ENCODE peak calls at places on chromosome 15, in seven cellular contexts. Z is dorsolateral prefrontal cortex; R is foreskin fibroblast; I is colonic mucosa; J is A549; U is naive thymus-derived CD4-positive, alpha-beta T cell; X is fibroblast of pulmonary artery. Y is an unnamed sample.

GRCh38 chr15:27587810-27588209 is 511.3 kb downstream of the OCA2 start:
- DNase-seq in Z (no peak), R (no peak), I (no peak), J (no peak), U (no peak), X (no peak), Y (no peak)

GRCh38 chr15:46502668-46503067 is 867.8 kb downstream of the SQOR start:
- DNase-seq in Z (no peak), R (peak), I (no peak), J (no peak), U (no peak), X (peak), Y (no peak)

GRCh38 chr15:87760915-87761314 is 495.6 kb downstream of the NTRK3 start:
- DNase-seq in Z (no peak), R (no peak), I (no peak), J (no peak), U (no peak), X (no peak), Y (no peak)

GRCh38 chr15:81924667-81925183 is 121.1 kb downstream of the MEX3B start:
- DNase-seq in Z (no peak), R (no peak), I (no peak), J (no peak), U (no peak), X (no peak), Y (no peak)

GRCh38 chr15:81504170-81504905 is 130.3 kb upstream of the TMC3 start:
- DNase-seq in Z (no peak), R (peak), I (no peak), J (no peak), U (no peak), X (peak), Y (no peak)

GRCh38 chr15:101613130-101614000 is 38.8 kb downstream of the TM2D3 start:
- DNase-seq in Z (peak), R (peak), I (peak), J (no peak), U (no peak), X (peak), Y (no peak)

GRCh38 chr15:34684351-34684750 is 70.4 kb downstream of the GJD2 start:
- DNase-seq in Z (no peak), R (no peak), I (no peak), J (no peak), U (no peak), X (no peak), Y (no peak)

GRCh38 chr15:58626378-58626777 is 123.1 kb downstream of the ADAM10 start:
- DNase-seq in Z (no peak), R (no peak), I (no peak), J (no peak), U (no peak), X (no peak), Y (no peak)

GRCh38 chr15:40105517-40106202 is 3.0 kb downstream of the BMF start:
- DNase-seq in Z (no peak), R (no peak), I (no peak), J (no peak), U (no peak), X (no peak), Y (no peak)

GRCh38 chr15:53978248-53978906 is at the start of gene UNC13C:
- DNase-seq in Z (peak), R (peak), I (peak), J (peak), U (no peak), X (no peak), Y (no peak)

GRCh38 chr15:45427085-45427484 is 48.7 kb upstream of the GATM start:
- DNase-seq in Z (no peak), R (no peak), I (no peak), J (no peak), U (no peak), X (no peak), Y (no peak)

GRCh38 chr15:83205725-83206324 is 1.8 kb downstream of the HDGFL3 start:
- DNase-seq in Z (no peak), R (peak), I (no peak), J (no peak), U (no peak), X (peak), Y (no peak)
- H3K4me3 ChIP-seq in Z (peak), R (peak), I (no peak), J (peak), U (no peak), X (peak), Y (no peak)

GRCh38 chr15:74365619-74366445 is 1.6 kb downstream of the CYP11A1 start:
- DNase-seq in Z (no peak), R (peak), I (no peak), J (no peak), U (no peak), X (peak), Y (no peak)

GRCh38 chr15:74364936-74365618 is 2.4 kb downstream of the CYP11A1 start:
- DNase-seq in Z (no peak), R (no peak), I (no peak), J (no peak), U (no peak), X (no peak), Y (no peak)

GRCh38 chr15:74368121-74368520 is 675 bp upstream of the CYP11A1 start:
- DNase-seq in Z (no peak), R (no peak), I (no peak), J (no peak), U (no peak), X (no peak), Y (no peak)

GRCh38 chr15:74369084-74369745 is 1.8 kb upstream of the CYP11A1 start:
- DNase-seq in Z (no peak), R (no peak), I (no peak), J (no peak), U (no peak), X (peak), Y (no peak)

DNA sequence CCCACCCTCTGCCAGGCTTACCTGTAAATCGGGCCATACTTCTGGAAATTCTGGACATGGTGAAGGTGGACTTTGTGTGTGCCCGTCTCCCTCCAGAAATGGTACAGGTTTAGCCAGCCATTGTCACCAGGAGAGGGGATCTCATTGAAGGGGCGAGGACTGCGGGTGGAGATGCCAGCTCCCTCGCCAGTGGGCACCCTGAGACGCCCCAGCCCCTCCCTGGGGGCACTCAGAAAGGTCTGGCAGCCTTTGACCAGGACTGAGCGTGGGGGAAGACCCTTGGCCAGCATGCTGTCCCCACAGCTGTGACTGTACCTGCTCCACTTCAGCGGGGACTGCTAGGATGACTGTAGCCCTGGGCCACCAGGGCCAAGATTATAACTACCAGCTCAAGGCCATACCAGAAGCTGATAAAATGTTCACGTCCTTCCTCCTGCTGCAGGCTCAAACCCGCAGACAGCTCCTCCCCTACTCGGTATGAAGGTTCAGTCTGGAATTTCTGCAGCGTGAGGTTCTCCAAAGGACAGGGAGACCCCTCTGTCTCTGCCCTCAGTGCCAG is at the start of gene CYP11A1:
- DNase-seq in Z (no peak), R (no peak), I (no peak), J (no peak), U (no peak), X (no peak), Y (no peak)
- H3K4me3 ChIP-seq in Z (no peak), R (peak), I (no peak), J (no peak), U (no peak), X (no peak), Y (no peak)

GRCh38 chr15:67126551-67127333 is 61.3 kb downstream of the SMAD3 start:
- DNase-seq in Z (no peak), R (no peak), I (peak), J (no peak), U (no peak), X (no peak), Y (no peak)
- H3K4me3 ChIP-seq in Z (no peak), R (peak), I (no peak), J (peak), U (no peak), X (no peak), Y (no peak)

GRCh38 chr15:75100679-75101078 is 77.3 kb downstream of the PPCDC start:
- DNase-seq in Z (no peak), R (no peak), I (no peak), J (no peak), U (no peak), X (no peak), Y (no peak)

GRCh38 chr15:75091814-75092213 is 68.4 kb downstream of the PPCDC start:
- DNase-seq in Z (no peak), R (no peak), I (no peak), J (no peak), U (no peak), X (no peak), Y (no peak)

GRCh38 chr15:75098371-75098770 is 75.0 kb downstream of the PPCDC start:
- DNase-seq in Z (no peak), R (no peak), I (no peak), J (no peak), U (no peak), X (no peak), Y (no peak)

GRCh38 chr15:75097939-75098338 is 74.5 kb downstream of the PPCDC start:
- DNase-seq in Z (no peak), R (no peak), I (no peak), J (no peak), U (no peak), X (no peak), Y (no peak)

DNA sequence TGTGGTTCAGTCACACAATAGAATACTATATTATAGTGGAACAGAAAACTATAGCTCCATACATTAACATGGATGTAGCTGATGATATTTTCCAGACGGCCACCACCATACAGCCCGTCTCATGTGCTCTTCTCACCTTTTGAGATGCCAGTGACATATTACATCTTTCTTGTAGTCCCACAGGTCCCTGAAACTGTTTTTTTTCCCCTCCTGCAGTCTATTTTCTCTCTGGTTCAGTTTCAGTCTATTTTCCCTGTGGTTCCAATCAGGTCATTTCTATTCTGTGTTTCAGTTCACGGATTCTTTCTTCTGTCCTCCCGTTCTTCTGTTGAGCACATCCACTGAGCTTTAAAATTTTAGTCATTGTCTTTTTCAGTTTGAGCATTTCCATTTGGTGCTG is 72.2 kb downstream of the PPCDC start:
- DNase-seq in Z (no peak), R (no peak), I (no peak), J (no peak), U (no peak), X (no peak), Y (no peak)
- H3K4me3 ChIP-seq in Z (no peak), R (no peak), I (no peak), J (no peak), U (no peak), X (no peak), Y (no peak)

DNA sequence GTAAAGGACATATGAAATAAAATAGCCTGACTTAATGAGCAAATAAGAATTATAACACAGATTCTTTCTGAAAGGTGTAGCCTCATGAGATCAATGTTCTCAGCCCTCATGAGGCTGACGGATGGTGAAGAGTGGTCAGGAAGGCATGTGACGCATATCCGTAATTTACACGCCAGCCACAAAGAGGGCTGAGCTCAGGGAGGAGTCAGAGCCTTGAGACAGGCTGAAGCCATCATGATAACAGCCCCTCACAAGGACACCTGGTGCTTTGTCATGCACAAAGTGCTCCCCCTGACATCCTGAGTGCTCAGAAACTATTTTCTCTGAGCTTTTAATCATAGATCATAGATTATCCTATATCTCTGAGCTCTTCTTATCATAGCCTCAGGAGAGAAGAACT is 266.9 kb downstream of the RPLP1 start:
- DNase-seq in Z (no peak), R (no peak), I (peak), J (no peak), U (no peak), X (peak), Y (peak)
- H3K4me3 ChIP-seq in Z (no peak), R (no peak), I (no peak), J (no peak), U (no peak), X (no peak), Y (no peak)

Y was measured in CD8-positive, alpha-beta T cell.